ENCODE peak calls at places on chromosome 15, in four cellular contexts. Y, I, F and S are unnamed samples.

GRCh38 chr15:35595656-35596055 is 49.7 kb upstream of the DPH6 start:
- DNase-seq in Y (no peak), I (no peak), F (no peak), S (no peak)

GRCh38 chr15:77059761-77060345 is 11.1 kb downstream of the TSPAN3 start:
- DNase-seq in F (no peak), I (no peak), Y (no peak), S (no peak)

GRCh38 chr15:37096878-37097568 is 3.3 kb downstream of the MEIS2 start:
- DNase-seq in Y (no peak), I (no peak), F (no peak), S (no peak)

GRCh38 chr15:35479423-35479822 is 66.5 kb downstream of the DPH6 start:
- DNase-seq in F (no peak), Y (no peak), I (no peak), S (no peak)

GRCh38 chr15:41790756-41791546 is 16.7 kb downstream of the MAPKBP1 start:
- DNase-seq in F (no peak), I (no peak), Y (no peak), S (no peak)

GRCh38 chr15:101479342-101479845 is 10.1 kb downstream of the PCSK6 start:
- DNase-seq in F (no peak), I (no peak), Y (no peak), S (no peak)

GRCh38 chr15:88246081-88246480 is 10.5 kb downstream of the NTRK3 start:
- DNase-seq in I (no peak), Y (no peak), F (no peak), S (no peak)

GRCh38 chr15:53978248-53978906 is at the start of gene UNC13C:
- DNase-seq in I (no peak), F (peak), Y (no peak), S (peak)

GRCh38 chr15:59960318-59960717 is 43.8 kb upstream of the FOXB1 start:
- DNase-seq in Y (no peak), I (no peak), F (no peak), S (no peak)

GRCh38 chr15:92391640-92392039 is 2.0 kb upstream of the ST8SIA2 start:
- DNase-seq in F (no peak), I (no peak), Y (no peak), S (no peak)

GRCh38 chr15:48565560-48566482 is 79.7 kb downstream of the FBN1 start:
- DNase-seq in F (no peak), I (no peak), Y (no peak), S (no peak)

GRCh38 chr15:83282859-83283812 is 1.3 kb downstream of the BNC1 start:
- DNase-seq in Y (no peak), F (peak), I (no peak), S (no peak)

GRCh38 chr15:37789881-37790280 is 144.6 kb upstream of the TMCO5A start:
- DNase-seq in I (no peak), F (no peak), Y (no peak), S (no peak)

GRCh38 chr15:47266556-47266955 is 450.7 kb upstream of the SEMA6D start:
- DNase-seq in I (no peak), F (no peak), Y (no peak), S (no peak)

GRCh38 chr15:80384442-80384841 is 19.7 kb upstream of the ARNT2 start:
- DNase-seq in Y (no peak), I (no peak), F (no peak), S (no peak)

GRCh38 chr15:72042054-72042453 is 75.9 kb downstream of the MYO9A start:
- DNase-seq in Y (no peak), I (no peak), F (no peak), S (no peak)

GRCh38 chr15:93037341-93038063 is 51.5 kb downstream of the RGMA start:
- DNase-seq in I (no peak), F (peak), Y (no peak), S (no peak)

GRCh38 chr15:94421711-94422110 is 190.3 kb downstream of the MCTP2 start:
- DNase-seq in Y (no peak), I (no peak), F (no peak), S (no peak)

GRCh38 chr15:51075364-51075763 is 19.3 kb downstream of the TNFAIP8L3 start:
- DNase-seq in Y (no peak), F (no peak), I (no peak), S (no peak)

GRCh38 chr15:77091072-77091471 is 20.2 kb upstream of the TSPAN3 start:
- DNase-seq in F (no peak), Y (no peak), I (no peak), S (no peak)

GRCh38 chr15:43702701-43703433 is 9.2 kb downstream of the CKMT1A start:
- DNase-seq in I (no peak), F (no peak), Y (no peak), S (no peak)

GRCh38 chr15:41971893-41972340 is 440 bp downstream of the EHD4 start:
- DNase-seq in Y (no peak), I (peak), F (peak), S (no peak)

GRCh38 chr15:99305761-99306505 is 54.7 kb downstream of the LRRC28 start:
- DNase-seq in Y (no peak), F (peak), I (no peak), S (peak)

GRCh38 chr15:91133511-91133910 is 33.5 kb downstream of the SV2B start:
- DNase-seq in F (no peak), Y (no peak), I (no peak), S (no peak)

GRCh38 chr15:65286704-65287514 is at the start of gene PARP16:
- DNase-seq in Y (peak), I (peak), F (peak), S (peak)

GRCh38 chr15:65286069-65286703 is 497 bp downstream of the PARP16 start:
- DNase-seq in I (peak), F (peak), Y (peak), S (peak)

GRCh38 chr15:65285291-65286068 is 1.2 kb downstream of the PARP16 start:
- DNase-seq in Y (no peak), F (no peak), I (no peak), S (no peak)

GRCh38 chr15:65289261-65289854 is 2.7 kb upstream of the PARP16 start:
- DNase-seq in I (no peak), Y (no peak), F (no peak), S (no peak)

DNA sequence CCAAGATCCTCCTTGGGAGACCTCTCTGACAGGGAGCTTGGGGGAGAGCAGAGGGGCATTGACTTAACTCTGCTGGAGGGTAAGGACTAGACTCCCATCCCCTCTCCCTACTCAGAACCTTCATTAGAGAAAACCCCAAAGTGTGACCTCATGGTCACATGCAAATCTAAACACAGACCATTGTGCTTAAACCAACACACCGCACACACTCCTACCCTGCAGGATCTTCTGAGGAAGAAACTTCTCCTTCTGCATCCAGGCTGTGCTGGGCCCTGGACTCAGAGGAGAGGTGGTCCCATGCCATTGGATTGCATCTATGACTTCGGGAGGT is 797 bp upstream of the PARP16 start:
- DNase-seq in I (no peak), F (no peak), Y (no peak), S (no peak)
- H3K27ac ChIP-seq in I (peak), F (peak), Y (no peak), S (peak)

DNA sequence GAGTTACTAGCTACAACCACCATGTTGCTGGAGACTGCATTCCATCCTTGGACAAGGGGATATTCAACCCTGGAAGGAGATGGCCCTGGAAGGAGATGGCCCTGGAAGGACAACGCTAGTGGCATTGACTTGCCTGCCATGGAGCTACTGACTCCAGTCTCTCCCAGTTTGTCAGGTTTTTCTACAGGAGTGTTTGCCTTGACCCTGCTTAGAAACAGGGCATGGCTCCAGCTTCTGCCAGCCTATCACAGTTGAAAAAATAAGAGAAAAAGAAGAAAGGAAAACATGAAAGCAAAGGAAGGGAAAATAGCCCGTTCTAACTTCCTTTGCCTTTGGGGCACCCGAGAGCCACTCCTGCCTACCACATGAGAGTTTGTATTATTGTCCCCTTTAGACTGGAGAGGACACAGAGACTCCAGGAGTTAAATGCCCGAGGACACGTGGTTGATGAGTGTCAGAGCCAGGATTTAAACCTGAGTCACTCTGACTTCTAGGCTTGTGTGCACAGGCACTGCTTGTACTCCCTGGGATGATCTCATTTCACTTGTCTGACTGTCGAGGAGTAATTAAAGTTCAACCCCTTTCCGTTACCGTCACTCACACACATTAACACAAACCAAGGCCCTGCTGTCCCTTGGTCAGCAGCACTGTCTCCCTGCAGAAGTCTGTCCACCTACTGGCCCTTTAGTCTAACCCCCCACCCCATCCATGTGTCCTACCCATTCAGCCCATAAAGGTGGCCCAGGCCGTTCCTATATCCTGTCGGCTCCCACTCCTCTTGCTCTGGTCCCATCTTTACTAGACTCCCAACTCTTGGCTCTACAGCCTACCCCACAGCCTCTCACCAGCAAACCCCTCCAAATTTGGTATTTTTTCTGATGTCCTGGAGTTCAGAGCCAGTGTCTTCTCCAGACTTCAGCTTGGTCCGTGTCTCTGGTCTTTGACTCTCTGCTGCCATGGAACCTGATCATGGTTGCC is 46.1 kb downstream of the C2CD4A start:
- DNase-seq in Y (no peak), F (no peak), I (no peak), S (peak)
- H3K27ac ChIP-seq in Y (no peak), F (no peak), I (no peak), S (peak)

GRCh38 chr15:45169608-45170480 is 17.9 kb downstream of the SHF start:
- DNase-seq in I (no peak), Y (no peak), F (no peak), S (no peak)
- H3K27ac ChIP-seq in I (peak), Y (no peak), F (no peak), S (no peak)

GRCh38 chr15:67731112-67731761 is 94.1 kb upstream of the SKOR1 start:
- DNase-seq in Y (no peak), I (no peak), F (no peak), S (no peak)
- H3K27ac ChIP-seq in Y (no peak), I (no peak), F (no peak), S (no peak)

GRCh38 chr15:78878356-78878755 is 5.7 kb downstream of the MORF4L1 start:
- DNase-seq in F (no peak), Y (no peak), I (no peak), S (no peak)

GRCh38 chr15:78879517-78880241 is 7.0 kb downstream of the MORF4L1 start:
- DNase-seq in I (no peak), Y (no peak), F (no peak), S (no peak)

GRCh38 chr15:78880828-78881227 is 8.1 kb downstream of the MORF4L1 start:
- DNase-seq in F (no peak), Y (no peak), I (no peak), S (no peak)

GRCh38 chr15:78881681-78882080 is 9.0 kb downstream of the MORF4L1 start:
- DNase-seq in I (no peak), Y (no peak), F (no peak), S (no peak)

DNA sequence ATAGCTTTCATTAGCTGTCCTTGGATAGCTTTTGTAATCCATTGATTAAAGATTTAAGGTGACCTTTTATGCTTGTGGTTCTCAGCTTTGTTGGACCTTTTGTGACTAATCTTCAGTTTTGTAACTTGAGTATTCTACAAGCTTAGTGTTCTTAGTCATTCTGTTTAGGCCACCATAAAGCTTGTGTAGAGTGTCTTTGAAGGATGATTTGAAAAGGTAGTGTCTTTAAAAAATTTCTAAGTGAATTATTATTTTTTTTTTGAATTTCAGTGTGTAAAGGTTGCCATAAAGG is 7.5 kb downstream of the MORF4L1 start:
- DNase-seq in F (no peak), Y (no peak), I (no peak), S (no peak)
- H3K27ac ChIP-seq in F (no peak), Y (peak), I (no peak), S (no peak)